ENCODE peak calls at places on chromosome 5, in six cellular contexts. Q is activated CD8-positive, alpha-beta memory T cell treated with anti-CD3 and anti-CD28 coated beads for 48 hours; R is OCI-M1; S is activated T-helper 1 cell treated with Interleukin-2 at 50 U/mL for 16 hours; A is nucleus accumbens; H is neural crest cell. F is an unnamed sample.

GRCh38 chr5:1163366-1163765 is 38.0 kb upstream of the SLC6A19 start:
- DNase-seq in A (no peak), S (no peak), Q (no peak), H (no peak), R (no peak), F (no peak)

GRCh38 chr5:135185461-135186075 is 151.5 kb upstream of the PITX1 start:
- DNase-seq in Q (no peak), A (peak; percentile 41), R (no peak), S (no peak), H (no peak), F (no peak)

GRCh38 chr5:14873790-14874189 is 2.2 kb upstream of the ANKH start:
- DNase-seq in S (no peak), A (no peak), H (no peak), Q (no peak), R (no peak), F (no peak)

GRCh38 chr5:73899055-73899454 is 273.1 kb downstream of the ARHGEF28 start:
- DNase-seq in Q (no peak), H (no peak), S (no peak), A (no peak), R (no peak), F (no peak)

GRCh38 chr5:36769129-36769528 is 107.4 kb upstream of the NIPBL start:
- DNase-seq in S (no peak), H (no peak), Q (no peak), A (no peak), R (peak; percentile 21), F (no peak)

GRCh38 chr5:80082221-80082620 is 47.1 kb downstream of the THBS4 start:
- DNase-seq in H (no peak), Q (no peak), A (no peak), S (no peak), R (no peak), F (no peak)

GRCh38 chr5:157384971-157385709 is 74.9 kb upstream of the NIPAL4 start:
- DNase-seq in A (peak; percentile 29), S (no peak), H (no peak), Q (no peak), R (no peak), F (no peak)

GRCh38 chr5:151906246-151906645 is 18.4 kb downstream of the GLRA1 start:
- DNase-seq in R (no peak), S (no peak), A (no peak), Q (no peak), H (no peak), F (no peak)

GRCh38 chr5:25190521-25191000 is 545.8 kb upstream of the CDH10 start:
- DNase-seq in H (no peak), S (no peak), R (no peak), A (no peak), Q (no peak), F (no peak)

GRCh38 chr5:106311230-106311629 is 1359.5 kb downstream of the EFNA5 start:
- DNase-seq in H (no peak), S (no peak), A (no peak), R (no peak), Q (no peak), F (no peak)

GRCh38 chr5:76874088-76874581 is 24.3 kb downstream of the S100Z start:
- DNase-seq in Q (no peak), H (no peak), S (no peak), R (peak; percentile 68), A (no peak), F (no peak)

GRCh38 chr5:96093890-96094381 is 132.3 kb upstream of the ELL2 start:
- DNase-seq in R (no peak), H (no peak), A (no peak), S (no peak), Q (no peak), F (no peak)

GRCh38 chr5:177546262-177546741 is 8.1 kb downstream of the FAM193B start:
- DNase-seq in Q (no peak), S (no peak), R (peak; percentile 60), A (peak; percentile 35), H (no peak), F (peak; percentile 41)

GRCh38 chr5:159359408-159359807 is 29.1 kb upstream of the IL12B start:
- DNase-seq in R (peak; percentile 75), A (no peak), Q (no peak), H (no peak), S (no peak), F (no peak)

GRCh38 chr5:135567661-135568060 is 11.1 kb downstream of the CXCL14 start:
- DNase-seq in R (no peak), S (no peak), H (no peak), Q (no peak), A (no peak), F (no peak)

GRCh38 chr5:170333161-170333909 is 35.8 kb upstream of the LCP2 start:
- DNase-seq in S (peak; percentile 57), Q (no peak), R (peak; percentile 32), A (no peak), H (peak; percentile 7), F (peak; percentile 46)

GRCh38 chr5:95406426-95407093 is 15.4 kb downstream of the FAM81B start:
- DNase-seq in S (no peak), H (no peak), Q (no peak), A (no peak), R (no peak), F (no peak)

GRCh38 chr5:103804714-103805113 is 242.1 kb upstream of the NUDT12 start:
- DNase-seq in R (no peak), Q (no peak), A (no peak), H (no peak), S (no peak), F (no peak)

GRCh38 chr5:10912435-10912834 is 151.4 kb upstream of the DAP start:
- DNase-seq in A (no peak), S (no peak), Q (no peak), H (no peak), R (no peak), F (no peak)

GRCh38 chr5:151751593-151751992 is 6.8 kb downstream of the ATOX1 start:
- DNase-seq in S (no peak), R (no peak), A (no peak), H (no peak), Q (no peak), F (no peak)

GRCh38 chr5:3310551-3311340 is 284.9 kb upstream of the IRX1 start:
- DNase-seq in R (peak; percentile 9), S (no peak), Q (no peak), H (peak; percentile 23), A (peak; percentile 20), F (no peak)

GRCh38 chr5:103896593-103896992 is 334.0 kb upstream of the NUDT12 start:
- DNase-seq in A (no peak), S (no peak), R (peak; percentile 37), H (no peak), Q (no peak), F (no peak)

GRCh38 chr5:44807269-44807668 is 1.5 kb upstream of the MRPS30 start:
- DNase-seq in H (no peak), R (peak; percentile 30), Q (no peak), S (no peak), A (no peak), F (peak; percentile 19)

GRCh38 chr5:90418214-90418613 is 8.7 kb upstream of the CETN3 start:
- DNase-seq in S (no peak), A (no peak), H (no peak), R (no peak), Q (no peak), F (no peak)